ENCODE peak calls at places on chromosome 19, in seven cellular contexts. R is K562, J is SK-N-SH, I is HepG2, O is H1, D is GM12892, Z is GM12878. Q is an unnamed sample.
A peak's percentile ranks its signal among the peaks of the same experiment; 100 is the strongest.

GRCh38 chr19:491146-491741 is 5.0 kb upstream of the MADCAM1 start:
- DNase-seq in O (no peak), D (no peak), Z (no peak), R (peak; percentile 70), I (peak; percentile 34), J (peak; percentile 58), Q (no peak)

GRCh38 chr19:4567584-4568071 is 8.1 kb upstream of the SEMA6B start:
- DNase-seq in I (peak; percentile 40), R (peak; percentile 86), J (peak; percentile 88), Z (no peak), O (peak; percentile 66), D (no peak), Q (no peak)

GRCh38 chr19:9673912-9674668 is 810 bp downstream of the ZNF562 start:
- DNase-seq in O (no peak), R (no peak), Z (peak; percentile 1), I (peak; percentile 15), D (no peak), J (no peak), Q (no peak)

GRCh38 chr19:49605605-49606004 is 14.6 kb downstream of the PRR12 start:
- DNase-seq in R (no peak), Z (no peak), I (no peak), O (no peak), J (no peak), D (no peak), Q (no peak)

GRCh38 chr19:16365300-16365996 is 40.8 kb downstream of the KLF2 start:
- DNase-seq in O (no peak), D (no peak), Z (no peak), J (no peak), I (no peak), R (no peak), Q (no peak)

GRCh38 chr19:10683064-10683426 is 18.2 kb upstream of the QTRT1 start:
- DNase-seq in I (no peak), D (no peak), J (no peak), O (no peak), R (no peak), Z (no peak), Q (no peak)

GRCh38 chr19:49362048-49362925 is at the start of gene TEAD2:
- DNase-seq in J (peak; percentile 69), D (no peak), I (peak; percentile 32), R (peak; percentile 83), Z (no peak), O (no peak), Q (no peak)

GRCh38 chr19:41701401-41702075 is 6.9 kb upstream of the CEACAM5 start:
- DNase-seq in O (no peak), R (peak; percentile 16), I (no peak), J (no peak), Z (no peak), D (no peak), Q (no peak)

GRCh38 chr19:42553292-42554045 is 25.2 kb upstream of the CEACAM1 start:
- DNase-seq in O (no peak), I (peak; percentile 40), R (no peak), J (no peak), D (no peak), Z (no peak), Q (no peak)

GRCh38 chr19:46295401-46296308 is 1.2 kb upstream of the HIF3A start:
- DNase-seq in J (no peak), D (no peak), R (no peak), I (no peak), Z (no peak), O (no peak), Q (no peak)

GRCh38 chr19:45498411-45499195 is at the start of gene PPM1N:
- DNase-seq in Z (no peak), O (no peak), J (no peak), D (peak; percentile 68), I (no peak), R (peak; percentile 28), Q (no peak)

GRCh38 chr19:8311461-8312260 is 3.5 kb upstream of the CD320 start:
- DNase-seq in J (no peak), I (no peak), O (no peak), R (no peak), D (no peak), Z (no peak), Q (no peak)

GRCh38 chr19:41617941-41618730 is 8.7 kb downstream of the CEACAM4 start:
- DNase-seq in I (no peak), R (no peak), O (no peak), J (no peak), Z (no peak), D (no peak), Q (no peak)

GRCh38 chr19:7535993-7536685 is 622 bp downstream of the PNPLA6 start:
- DNase-seq in R (no peak), I (no peak), O (no peak), D (no peak), Z (no peak), J (no peak), Q (no peak)

GRCh38 chr19:7790416-7790815 is 27.4 kb downstream of the CLEC4M start:
- DNase-seq in D (no peak), O (no peak), J (no peak), I (no peak), Z (no peak), R (no peak), Q (no peak)

GRCh38 chr19:10228925-10229324 is 2.2 kb downstream of the S1PR2 start:
- DNase-seq in R (peak; percentile 65), Z (no peak), O (no peak), J (peak; percentile 45), D (no peak), I (peak; percentile 48), Q (no peak)

GRCh38 chr19:12646551-12646950 is 20.0 kb downstream of the MAN2B1 start:
- DNase-seq in D (no peak), O (no peak), R (no peak), Z (no peak), J (peak; percentile 17), I (no peak), Q (no peak)

GRCh38 chr19:13623686-13624405 is 117.6 kb upstream of the CACNA1A start:
- DNase-seq in D (no peak), Z (no peak), R (no peak), I (no peak), J (no peak), O (no peak), Q (no peak)

GRCh38 chr19:344625-345319 is at the start of gene MIER2:
- DNase-seq in J (peak; percentile 99), Z (peak; percentile 16), O (peak; percentile 44), D (peak; percentile 96), I (peak; percentile 50), R (peak; percentile 98), Q (peak; percentile 98)

DNA sequence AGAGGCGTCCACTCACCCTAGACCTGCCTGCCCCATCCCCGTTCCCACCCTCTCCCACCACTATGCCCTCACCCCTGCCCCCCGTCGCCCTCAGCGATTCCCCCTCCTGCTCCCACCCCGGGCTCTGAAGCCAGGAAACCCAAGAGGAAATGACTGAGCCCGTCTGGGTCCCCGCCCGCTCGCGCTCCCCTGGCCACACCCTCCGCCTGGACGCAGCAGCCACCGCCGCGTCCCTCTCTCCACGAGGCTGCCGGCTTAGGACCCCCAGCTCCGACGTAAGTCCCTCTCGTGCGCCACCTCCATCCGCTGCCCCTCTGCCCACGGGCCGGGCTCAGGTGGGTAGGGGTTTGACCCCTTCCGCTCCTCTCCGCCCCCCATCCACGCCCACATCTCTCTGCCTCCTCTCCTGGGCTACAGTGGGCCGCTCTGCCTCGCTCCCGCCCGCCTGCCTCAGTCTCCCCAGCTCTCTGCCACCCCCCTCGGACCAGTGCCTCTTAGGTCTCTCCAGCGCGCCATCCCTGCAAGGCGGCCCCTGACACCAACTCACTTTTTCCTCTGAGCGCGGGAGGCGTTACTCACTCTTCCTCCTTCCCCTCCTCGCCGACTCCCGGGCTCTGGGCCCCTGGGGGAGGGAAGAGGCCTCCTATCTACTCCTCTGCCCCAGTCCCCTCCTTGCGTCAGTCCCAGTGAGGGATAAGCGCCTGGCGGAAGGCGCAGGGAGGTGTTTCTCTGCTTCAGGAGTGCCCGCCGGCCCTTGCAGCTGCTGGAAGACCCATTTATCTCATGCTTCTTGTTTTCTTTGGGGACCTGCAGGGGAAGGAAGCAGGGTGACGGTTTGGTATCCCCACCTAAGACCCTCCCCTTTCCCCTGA is at the start of gene FXYD5:
- DNase-seq in I (no peak), Z (no peak), R (peak; percentile 90), D (peak; percentile 69), J (peak; percentile 60), O (no peak), Q (peak; percentile 69)
- TF ChIP-seq POLR2AphosphoS5 in I (no peak), Z (no peak), R (peak; percentile 82), D (no peak), J (peak; percentile 11), O (no peak), Q (no peak)

GRCh38 chr19:29596080-29596479 is 10.0 kb upstream of the POP4 start:
- DNase-seq in Z (no peak), R (no peak), I (no peak), J (no peak), D (no peak), O (no peak), Q (no peak)
- TF ChIP-seq TAF1 in Z (no peak), R (no peak), I (no peak), J (no peak), D (no peak), O (no peak), Q (no peak)

GRCh38 chr19:1943661-1944087 is 2.7 kb downstream of the CSNK1G2 start:
- DNase-seq in D (no peak), O (no peak), J (no peak), I (no peak), R (no peak), Z (no peak), Q (no peak)

GRCh38 chr19:1944088-1944915 is 3.3 kb downstream of the CSNK1G2 start:
- DNase-seq in I (no peak), O (no peak), R (no peak), J (no peak), Z (no peak), D (no peak), Q (no peak)

GRCh38 chr19:1941146-1942077 is at the start of gene CSNK1G2:
- DNase-seq in D (no peak), Z (no peak), I (no peak), O (no peak), J (no peak), R (peak; percentile 74), Q (no peak)

GRCh38 chr19:1942934-1943555 is 2.1 kb downstream of the CSNK1G2 start:
- DNase-seq in D (no peak), O (no peak), J (no peak), Z (no peak), I (no peak), R (no peak), Q (no peak)

GRCh38 chr19:1942078-1942933 is 1.3 kb downstream of the CSNK1G2 start:
- DNase-seq in I (peak; percentile 73), O (no peak), R (no peak), Z (peak; percentile 42), J (peak; percentile 89), D (peak; percentile 75), Q (peak; percentile 72)
- TF ChIP-seq POLR2AphosphoS5 in I (peak; percentile 23), O (no peak), R (no peak), Z (no peak), J (no peak), D (no peak), Q (no peak)

DNA sequence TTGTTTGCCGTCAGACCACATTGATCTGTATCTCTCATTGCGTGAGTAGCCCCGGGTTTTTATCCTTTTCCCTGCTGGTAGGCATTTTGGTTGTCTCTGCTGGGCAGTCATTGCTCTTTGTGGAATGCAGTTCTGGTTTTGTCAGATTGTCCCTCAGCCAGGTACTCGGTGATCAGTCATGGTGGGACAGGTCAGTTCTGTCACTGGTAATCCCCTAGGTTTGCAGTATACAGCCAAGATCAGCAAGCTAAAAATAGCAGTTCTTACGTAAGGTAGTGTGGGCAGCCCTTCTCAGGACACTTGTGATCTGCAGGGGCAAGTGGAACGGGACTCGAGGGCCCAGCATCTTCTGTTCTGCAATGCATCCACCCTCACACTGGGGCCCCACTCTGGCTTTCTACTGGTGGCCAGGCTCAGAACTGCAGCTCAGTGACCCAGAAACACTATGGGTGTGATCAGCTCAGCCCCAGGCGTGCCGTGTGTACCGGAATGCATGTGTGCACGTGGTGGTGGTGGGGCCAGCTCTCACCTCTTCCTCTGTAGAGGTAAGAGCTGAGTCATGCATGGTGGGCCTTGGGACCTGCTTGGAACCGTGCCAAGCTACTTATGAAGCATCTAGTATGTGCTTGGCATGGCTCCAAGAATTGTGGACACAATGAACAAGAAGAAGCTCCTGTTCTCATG is 6.3 kb downstream of the PLEKHF1 start:
- DNase-seq in J (no peak), D (peak; percentile 67), I (peak; percentile 76), Z (peak; percentile 88), O (no peak), R (peak; percentile 62), Q (peak; percentile 64)
- TF ChIP-seq TAF1 in J (no peak), D (no peak), I (no peak), Z (peak; percentile 29), O (no peak), R (no peak), Q (no peak)